ENCODE peak calls at places on chromosome 1, in seven cellular contexts. Z, U, D, Y, K, M and G are unnamed samples.

GRCh38 chr1:194990483-194990882 is 1617.8 kb downstream of the KCNT2 start:
- DNase-seq in Z (no peak), U (no peak), D (no peak), Y (no peak), K (no peak), M (no peak), G (no peak)

GRCh38 chr1:173249349-173249748 is 42.2 kb upstream of the TNFSF4 start:
- DNase-seq in Z (no peak), U (no peak), D (no peak), Y (no peak), K (no peak), M (no peak), G (no peak)

GRCh38 chr1:226862900-226863299 is 7.5 kb upstream of the PSEN2 start:
- DNase-seq in Z (no peak), U (no peak), D (no peak), Y (no peak), K (no peak), M (no peak), G (peak; percentile 73)

GRCh38 chr1:235855811-235856429 is 10.8 kb downstream of the LYST start:
- DNase-seq in Z (no peak), U (no peak), D (no peak), Y (no peak), K (no peak), M (no peak), G (peak; percentile 33)

GRCh38 chr1:167671727-167672511 is 41.9 kb downstream of the RCSD1 start:
- DNase-seq in Z (no peak), U (no peak), D (no peak), Y (no peak), K (no peak), M (no peak), G (no peak)

GRCh38 chr1:80251591-80251990 is 1245.1 kb upstream of the ADGRL4 start:
- DNase-seq in Z (no peak), U (no peak), D (no peak), Y (no peak), K (no peak), M (no peak), G (no peak)

GRCh38 chr1:65791860-65792670 is 630 bp upstream of the PDE4B start:
- DNase-seq in Z (no peak), U (peak; percentile 57), D (no peak), Y (no peak), K (no peak), M (no peak), G (peak; percentile 24)

GRCh38 chr1:16217061-16217785 is 4.8 kb upstream of the ARHGEF19 start:
- DNase-seq in Z (peak; percentile 66), U (peak; percentile 99), D (peak; percentile 78), Y (peak; percentile 99), K (peak; percentile 88), M (peak; percentile 93), G (peak; percentile 93)

GRCh38 chr1:112674440-112674985 is at the start of gene MOV10:
- DNase-seq in Z (peak; percentile 35), U (peak; percentile 79), D (peak; percentile 40), Y (peak; percentile 85), K (peak; percentile 67), M (peak; percentile 58), G (peak; percentile 67)

GRCh38 chr1:43453442-43454269 is at the start of gene HYI:
- DNase-seq in Z (peak; percentile 49), U (peak; percentile 88), D (peak; percentile 44), Y (peak; percentile 48), K (no peak), M (peak; percentile 60), G (peak; percentile 86)

GRCh38 chr1:168223261-168223660 is 2.5 kb upstream of the SFT2D2 start:
- DNase-seq in Z (no peak), U (no peak), D (no peak), Y (no peak), K (no peak), M (no peak), G (no peak)

DNA sequence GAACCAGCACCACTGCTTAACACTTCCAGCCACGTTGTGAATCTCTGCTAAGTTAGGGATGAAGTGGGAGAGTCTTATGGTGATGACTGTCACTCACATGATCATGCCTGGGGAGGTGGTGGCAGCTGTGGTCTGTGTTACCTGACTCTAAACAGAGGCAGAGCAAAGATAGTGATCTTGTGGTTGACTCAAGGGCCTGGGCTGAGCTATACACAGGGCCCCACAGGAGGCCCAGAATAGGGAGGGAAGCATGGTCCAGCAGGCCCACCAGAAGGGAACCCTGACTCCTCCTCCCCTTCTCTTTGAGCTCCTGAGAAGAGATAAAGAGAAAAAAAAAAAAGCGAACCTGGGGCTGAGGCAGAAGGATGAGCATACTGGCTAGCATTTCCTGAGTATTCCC is 55.0 kb downstream of the PLXNA2 start:
- DNase-seq in Z (no peak), U (no peak), D (peak; percentile 46), Y (peak; percentile 48), K (no peak), M (no peak), G (no peak)
- TF ChIP-seq RFX5 in Z (no peak), U (no peak), D (no peak), Y (no peak), K (no peak), M (no peak), G (no peak)

GRCh38 chr1:160005070-160005469 is 26.7 kb downstream of the PIGM start:
- DNase-seq in Z (no peak), U (no peak), D (no peak), Y (no peak), K (no peak), M (no peak), G (no peak)

GRCh38 chr1:160004427-160004826 is 27.4 kb downstream of the PIGM start:
- DNase-seq in Z (no peak), U (no peak), D (no peak), Y (no peak), K (no peak), M (no peak), G (no peak)

GRCh38 chr1:160004001-160004400 is 27.8 kb downstream of the PIGM start:
- DNase-seq in Z (no peak), U (no peak), D (no peak), Y (no peak), K (no peak), M (no peak), G (no peak)

GRCh38 chr1:160007577-160008200 is 24.1 kb downstream of the PIGM start:
- DNase-seq in Z (peak; percentile 29), U (peak; percentile 33), D (no peak), Y (peak; percentile 25), K (peak; percentile 41), M (no peak), G (peak; percentile 32)

DNA sequence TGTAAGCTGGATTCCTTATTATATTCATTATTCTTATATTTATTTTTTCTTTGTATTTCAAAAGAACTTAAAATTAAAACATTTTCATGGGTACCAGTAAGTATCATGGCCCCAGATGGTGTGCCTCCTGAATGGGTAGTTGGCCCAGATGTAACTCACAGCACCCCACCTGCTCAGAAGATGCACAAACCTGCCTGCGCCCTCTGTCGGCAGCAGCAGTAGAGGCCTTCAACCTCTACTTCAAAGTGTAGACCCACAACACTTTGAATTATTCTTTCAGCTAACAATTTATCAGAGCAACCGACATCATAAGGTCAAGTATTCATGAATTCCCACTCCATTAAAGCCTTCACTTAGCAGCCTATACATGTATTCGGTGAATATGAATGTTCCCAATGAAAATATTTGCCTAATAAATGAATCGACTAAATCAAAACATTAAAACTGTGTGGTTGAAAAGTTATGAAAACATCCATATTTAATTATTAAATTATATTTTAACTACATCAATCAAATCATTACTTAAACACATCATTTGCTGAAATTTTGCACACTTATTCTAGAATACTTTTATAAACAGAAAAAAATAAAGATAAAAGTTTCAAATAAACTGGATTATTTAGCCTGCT is 25.4 kb downstream of the PIGM start:
- DNase-seq in Z (peak; percentile 87), U (peak; percentile 73), D (no peak), Y (peak; percentile 75), K (peak; percentile 58), M (peak; percentile 46), G (peak; percentile 62)
- TF ChIP-seq RFX5 in Z (no peak), U (no peak), D (no peak), Y (no peak), K (no peak), M (no peak), G (no peak)

GRCh38 chr1:63547621-63548294 is 24.4 kb downstream of the EFCAB7 start:
- DNase-seq in Z (no peak), U (no peak), D (no peak), Y (no peak), K (no peak), M (no peak), G (peak; percentile 34)
- TF ChIP-seq RFX5 in Z (no peak), U (no peak), D (no peak), Y (no peak), K (no peak), M (no peak), G (no peak)

DNA sequence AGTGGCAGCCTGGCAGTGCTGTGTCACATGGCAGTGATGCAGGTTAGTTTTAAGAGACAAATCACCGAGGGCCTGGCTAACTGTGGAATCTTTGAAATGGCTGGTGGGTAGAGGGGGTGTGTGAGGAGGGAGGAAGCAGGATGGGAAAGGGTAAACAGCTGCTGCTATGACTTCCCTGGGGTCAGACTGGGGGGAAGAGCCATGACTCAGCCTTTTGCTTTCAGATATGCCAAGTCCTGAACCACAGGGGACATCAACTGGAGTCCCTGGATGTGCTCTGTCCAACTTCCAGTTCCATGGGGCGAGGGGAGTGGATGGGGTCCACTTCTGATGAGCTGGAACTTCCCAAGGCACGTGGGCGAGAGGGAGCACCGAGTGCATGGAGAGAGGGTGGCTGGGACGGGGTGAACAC is 121.1 kb upstream of the ADAR start:
- DNase-seq in Z (no peak), U (no peak), D (no peak), Y (peak; percentile 44), K (peak; percentile 6), M (no peak), G (peak; percentile 61)
- TF ChIP-seq RFX5 in Z (no peak), U (no peak), D (no peak), Y (no peak), K (no peak), M (no peak), G (no peak)

GRCh38 chr1:86500731-86501130 is 32.0 kb downstream of the CLCA1 start:
- DNase-seq in Z (no peak), U (no peak), D (no peak), Y (no peak), K (no peak), M (no peak), G (peak; percentile 4)

GRCh38 chr1:86503477-86504129 is 34.9 kb downstream of the CLCA1 start:
- DNase-seq in Z (no peak), U (no peak), D (no peak), Y (no peak), K (no peak), M (no peak), G (peak; percentile 18)

GRCh38 chr1:86502721-86503430 is 34.1 kb downstream of the CLCA1 start:
- DNase-seq in Z (no peak), U (no peak), D (no peak), Y (no peak), K (peak; percentile 6), M (peak; percentile 72), G (no peak)

GRCh38 chr1:86504895-86505625 is 36.3 kb downstream of the CLCA1 start:
- DNase-seq in Z (no peak), U (no peak), D (no peak), Y (no peak), K (no peak), M (no peak), G (no peak)

GRCh38 chr1:86504130-86504479 is 35.4 kb downstream of the CLCA1 start:
- DNase-seq in Z (no peak), U (no peak), D (no peak), Y (peak; percentile 15), K (no peak), M (no peak), G (no peak)
- TF ChIP-seq RFX5 in Z (no peak), U (no peak), D (no peak), Y (no peak), K (no peak), M (no peak), G (no peak)